ENCODE peak calls at places on chromosomes 4 and X, in ten cellular contexts. One of them, this sample, is unnamed.

GRCh38 chr4:110268352-110268751 is 69.9 kb upstream of the ELOVL6 start:
- DNase-seq in activated gamma-delta T cell treated with Interleukin-2 at 50 U/mL for 16 hours: no peak
- DNase-seq in kidney tubule cell: no peak
- DNase-seq in NCI-H1092: no peak
- DNase-seq in GM10248: no peak
- DNase-seq in NCI-H1105 treated with DMSO at 0.1 percent for 48 hours: no peak
- DNase-seq in lung: no peak
- DNase-seq in fibroblast of villous mesenchyme: no peak
- DNase-seq in EH: no peak
- DNase-seq in ovary: no peak
- DNase-seq in this sample: no peak

GRCh38 chr4:87299898-87300297 is 22.8 kb downstream of the HSD17B13 start:
- DNase-seq in activated gamma-delta T cell treated with Interleukin-2 at 50 U/mL for 16 hours: no peak
- DNase-seq in kidney tubule cell: no peak
- DNase-seq in NCI-H1092: no peak
- DNase-seq in GM10248: no peak
- DNase-seq in NCI-H1105 treated with DMSO at 0.1 percent for 48 hours: no peak
- DNase-seq in lung: no peak
- DNase-seq in fibroblast of villous mesenchyme: no peak
- DNase-seq in EH: no peak
- DNase-seq in ovary: no peak
- DNase-seq in this sample: no peak

GRCh38 chr4:1187182-1187581 is 14.8 kb upstream of the SPON2 start:
- DNase-seq in activated gamma-delta T cell treated with Interleukin-2 at 50 U/mL for 16 hours: no peak
- DNase-seq in kidney tubule cell: peak
- DNase-seq in NCI-H1092: no peak
- DNase-seq in GM10248: no peak
- DNase-seq in NCI-H1105 treated with DMSO at 0.1 percent for 48 hours: no peak
- DNase-seq in lung: no peak
- DNase-seq in fibroblast of villous mesenchyme: peak
- DNase-seq in EH: peak
- DNase-seq in ovary: no peak
- DNase-seq in this sample: peak

GRCh38 chrX:41406211-41406610 is 40.9 kb upstream of the NYX start:
- DNase-seq in activated gamma-delta T cell treated with Interleukin-2 at 50 U/mL for 16 hours: no peak
- DNase-seq in kidney tubule cell: peak
- DNase-seq in NCI-H1092: no peak
- DNase-seq in GM10248: no peak
- DNase-seq in NCI-H1105 treated with DMSO at 0.1 percent for 48 hours: no peak
- DNase-seq in lung: no peak
- DNase-seq in fibroblast of villous mesenchyme: no peak
- DNase-seq in EH: peak
- DNase-seq in ovary: no peak
- DNase-seq in this sample: no peak

GRCh38 chr4:151251922-151252321 is 25.0 kb upstream of the PRSS48 start:
- DNase-seq in activated gamma-delta T cell treated with Interleukin-2 at 50 U/mL for 16 hours: no peak
- DNase-seq in kidney tubule cell: no peak
- DNase-seq in NCI-H1092: no peak
- DNase-seq in GM10248: no peak
- DNase-seq in NCI-H1105 treated with DMSO at 0.1 percent for 48 hours: no peak
- DNase-seq in lung: no peak
- DNase-seq in fibroblast of villous mesenchyme: no peak
- DNase-seq in EH: no peak
- DNase-seq in ovary: no peak
- DNase-seq in this sample: no peak

GRCh38 chrX:65926095-65927019 is 113.5 kb downstream of the VSIG4 start:
- DNase-seq in activated gamma-delta T cell treated with Interleukin-2 at 50 U/mL for 16 hours: peak
- DNase-seq in kidney tubule cell: no peak
- DNase-seq in NCI-H1092: no peak
- DNase-seq in GM10248: no peak
- DNase-seq in NCI-H1105 treated with DMSO at 0.1 percent for 48 hours: no peak
- DNase-seq in lung: no peak
- DNase-seq in fibroblast of villous mesenchyme: no peak
- DNase-seq in EH: no peak
- DNase-seq in ovary: no peak
- DNase-seq in this sample: peak

GRCh38 chrX:10189317-10190268 is 32.8 kb downstream of the CLCN4 start:
- DNase-seq in activated gamma-delta T cell treated with Interleukin-2 at 50 U/mL for 16 hours: peak
- DNase-seq in kidney tubule cell: peak
- DNase-seq in NCI-H1092: peak
- DNase-seq in GM10248: peak
- DNase-seq in NCI-H1105 treated with DMSO at 0.1 percent for 48 hours: peak
- DNase-seq in lung: peak
- DNase-seq in fibroblast of villous mesenchyme: peak
- DNase-seq in EH: peak
- DNase-seq in ovary: peak
- DNase-seq in this sample: peak

GRCh38 chrX:118593407-118593806 is 97.8 kb downstream of the DOCK11 start:
- DNase-seq in activated gamma-delta T cell treated with Interleukin-2 at 50 U/mL for 16 hours: no peak
- DNase-seq in kidney tubule cell: no peak
- DNase-seq in NCI-H1092: no peak
- DNase-seq in GM10248: no peak
- DNase-seq in NCI-H1105 treated with DMSO at 0.1 percent for 48 hours: no peak
- DNase-seq in lung: no peak
- DNase-seq in fibroblast of villous mesenchyme: no peak
- DNase-seq in EH: no peak
- DNase-seq in ovary: no peak
- DNase-seq in this sample: peak

GRCh38 chr4:2059726-2060577 is 825 bp downstream of the NAT8L start:
- DNase-seq in activated gamma-delta T cell treated with Interleukin-2 at 50 U/mL for 16 hours: no peak
- DNase-seq in kidney tubule cell: no peak
- DNase-seq in NCI-H1092: no peak
- DNase-seq in GM10248: no peak
- DNase-seq in NCI-H1105 treated with DMSO at 0.1 percent for 48 hours: no peak
- DNase-seq in lung: no peak
- DNase-seq in fibroblast of villous mesenchyme: peak
- DNase-seq in EH: peak
- DNase-seq in ovary: peak
- DNase-seq in this sample: peak

GRCh38 chrX:132461886-132462285 is 27.0 kb downstream of the MBNL3 start:
- DNase-seq in activated gamma-delta T cell treated with Interleukin-2 at 50 U/mL for 16 hours: no peak
- DNase-seq in kidney tubule cell: no peak
- DNase-seq in NCI-H1092: no peak
- DNase-seq in GM10248: no peak
- DNase-seq in NCI-H1105 treated with DMSO at 0.1 percent for 48 hours: no peak
- DNase-seq in lung: no peak
- DNase-seq in fibroblast of villous mesenchyme: no peak
- DNase-seq in EH: no peak
- DNase-seq in ovary: no peak
- DNase-seq in this sample: no peak

GRCh38 chr4:38500433-38500832 is 163.6 kb upstream of the KLF3 start:
- DNase-seq in activated gamma-delta T cell treated with Interleukin-2 at 50 U/mL for 16 hours: no peak
- DNase-seq in kidney tubule cell: no peak
- DNase-seq in NCI-H1092: no peak
- DNase-seq in GM10248: no peak
- DNase-seq in NCI-H1105 treated with DMSO at 0.1 percent for 48 hours: no peak
- DNase-seq in lung: no peak
- DNase-seq in fibroblast of villous mesenchyme: no peak
- DNase-seq in EH: peak
- DNase-seq in ovary: no peak
- DNase-seq in this sample: no peak

GRCh38 chr4:13920901-13921300 is 293.4 kb upstream of the BOD1L1 start:
- DNase-seq in activated gamma-delta T cell treated with Interleukin-2 at 50 U/mL for 16 hours: no peak
- DNase-seq in kidney tubule cell: peak
- DNase-seq in NCI-H1092: no peak
- DNase-seq in GM10248: no peak
- DNase-seq in NCI-H1105 treated with DMSO at 0.1 percent for 48 hours: no peak
- DNase-seq in lung: no peak
- DNase-seq in fibroblast of villous mesenchyme: peak
- DNase-seq in EH: peak
- DNase-seq in ovary: no peak
- DNase-seq in this sample: peak

GRCh38 chr4:51943221-51943620 is 76.9 kb downstream of the LRRC66 start:
- DNase-seq in activated gamma-delta T cell treated with Interleukin-2 at 50 U/mL for 16 hours: no peak
- DNase-seq in kidney tubule cell: peak
- DNase-seq in NCI-H1092: no peak
- DNase-seq in GM10248: no peak
- DNase-seq in NCI-H1105 treated with DMSO at 0.1 percent for 48 hours: no peak
- DNase-seq in lung: no peak
- DNase-seq in fibroblast of villous mesenchyme: peak
- DNase-seq in EH: peak
- DNase-seq in ovary: no peak
- DNase-seq in this sample: no peak

GRCh38 chrX:140040397-140040796 is 75.1 kb upstream of the CXorf66 start:
- DNase-seq in activated gamma-delta T cell treated with Interleukin-2 at 50 U/mL for 16 hours: no peak
- DNase-seq in kidney tubule cell: peak
- DNase-seq in NCI-H1092: no peak
- DNase-seq in GM10248: no peak
- DNase-seq in NCI-H1105 treated with DMSO at 0.1 percent for 48 hours: no peak
- DNase-seq in lung: no peak
- DNase-seq in fibroblast of villous mesenchyme: no peak
- DNase-seq in EH: peak
- DNase-seq in ovary: no peak
- DNase-seq in this sample: peak

GRCh38 chrX:41014776-41015175 is 70.5 kb upstream of the USP9X start:
- DNase-seq in activated gamma-delta T cell treated with Interleukin-2 at 50 U/mL for 16 hours: no peak
- DNase-seq in kidney tubule cell: peak
- DNase-seq in NCI-H1092: no peak
- DNase-seq in GM10248: no peak
- DNase-seq in NCI-H1105 treated with DMSO at 0.1 percent for 48 hours: no peak
- DNase-seq in lung: no peak
- DNase-seq in fibroblast of villous mesenchyme: peak
- DNase-seq in EH: peak
- DNase-seq in ovary: no peak
- DNase-seq in this sample: peak

GRCh38 chr4:6444587-6444986 is 27.8 kb downstream of the PPP2R2C start:
- DNase-seq in activated gamma-delta T cell treated with Interleukin-2 at 50 U/mL for 16 hours: no peak
- DNase-seq in kidney tubule cell: no peak
- DNase-seq in NCI-H1092: no peak
- DNase-seq in GM10248: no peak
- DNase-seq in NCI-H1105 treated with DMSO at 0.1 percent for 48 hours: no peak
- DNase-seq in lung: no peak
- DNase-seq in fibroblast of villous mesenchyme: no peak
- DNase-seq in EH: no peak
- DNase-seq in ovary: no peak
- DNase-seq in this sample: no peak

GRCh38 chr4:122647656-122648055 is 26.8 kb upstream of the IL21 start:
- DNase-seq in activated gamma-delta T cell treated with Interleukin-2 at 50 U/mL for 16 hours: no peak
- DNase-seq in kidney tubule cell: no peak
- DNase-seq in NCI-H1092: no peak
- DNase-seq in GM10248: no peak
- DNase-seq in NCI-H1105 treated with DMSO at 0.1 percent for 48 hours: no peak
- DNase-seq in lung: no peak
- DNase-seq in fibroblast of villous mesenchyme: no peak
- DNase-seq in EH: no peak
- DNase-seq in ovary: no peak
- DNase-seq in this sample: no peak

GRCh38 chrX:65667157-65667502 is 324 bp upstream of the MSN start:
- DNase-seq in activated gamma-delta T cell treated with Interleukin-2 at 50 U/mL for 16 hours: no peak
- DNase-seq in kidney tubule cell: no peak
- DNase-seq in NCI-H1092: no peak
- DNase-seq in GM10248: no peak
- DNase-seq in NCI-H1105 treated with DMSO at 0.1 percent for 48 hours: no peak
- DNase-seq in lung: no peak
- DNase-seq in fibroblast of villous mesenchyme: no peak
- DNase-seq in EH: no peak
- DNase-seq in ovary: no peak
- DNase-seq in this sample: no peak

GRCh38 chr4:39631700-39632079 is 7.0 kb downstream of the SMIM14 start:
- DNase-seq in activated gamma-delta T cell treated with Interleukin-2 at 50 U/mL for 16 hours: no peak
- DNase-seq in kidney tubule cell: no peak
- DNase-seq in NCI-H1092: no peak
- DNase-seq in GM10248: peak
- DNase-seq in NCI-H1105 treated with DMSO at 0.1 percent for 48 hours: no peak
- DNase-seq in lung: no peak
- DNase-seq in fibroblast of villous mesenchyme: no peak
- DNase-seq in EH: no peak
- DNase-seq in ovary: no peak
- DNase-seq in this sample: no peak

GRCh38 chrX:36214924-36215323 is 295.4 kb downstream of the CFAP47 start:
- DNase-seq in activated gamma-delta T cell treated with Interleukin-2 at 50 U/mL for 16 hours: no peak
- DNase-seq in kidney tubule cell: no peak
- DNase-seq in NCI-H1092: no peak
- DNase-seq in GM10248: no peak
- DNase-seq in NCI-H1105 treated with DMSO at 0.1 percent for 48 hours: no peak
- DNase-seq in lung: no peak
- DNase-seq in fibroblast of villous mesenchyme: no peak
- DNase-seq in EH: no peak
- DNase-seq in ovary: no peak
- DNase-seq in this sample: no peak

GRCh38 chrX:17977696-17978095 is 116.6 kb upstream of the RAI2 start:
- DNase-seq in activated gamma-delta T cell treated with Interleukin-2 at 50 U/mL for 16 hours: no peak
- DNase-seq in kidney tubule cell: no peak
- DNase-seq in NCI-H1092: no peak
- DNase-seq in GM10248: no peak
- DNase-seq in NCI-H1105 treated with DMSO at 0.1 percent for 48 hours: no peak
- DNase-seq in lung: no peak
- DNase-seq in fibroblast of villous mesenchyme: no peak
- DNase-seq in EH: no peak
- DNase-seq in ovary: no peak
- DNase-seq in this sample: no peak

GRCh38 chr4:147916351-147916750 is 184.5 kb downstream of the ARHGAP10 start:
- DNase-seq in activated gamma-delta T cell treated with Interleukin-2 at 50 U/mL for 16 hours: no peak
- DNase-seq in kidney tubule cell: no peak
- DNase-seq in NCI-H1092: no peak
- DNase-seq in GM10248: no peak
- DNase-seq in NCI-H1105 treated with DMSO at 0.1 percent for 48 hours: no peak
- DNase-seq in lung: no peak
- DNase-seq in fibroblast of villous mesenchyme: no peak
- DNase-seq in EH: peak
- DNase-seq in ovary: no peak
- DNase-seq in this sample: no peak

This sample was measured in NB4.